ENCODE peak calls at places on chromosomes 2 and 18, in five cellular contexts. C is aorta, A is GM23248, E is endodermal cell, B is tibial artery. W is an unnamed sample. For H3K27me3, the result is how much of the 10 kb centered on the place peaks cover.

GRCh38 chr18:3180325-3180724 is 39.4 kb downstream of the MYOM1 start:
- DNase-seq in C (no peak), A (peak), E (no peak), B (no peak), W (no peak)

GRCh38 chr2:211982162-211982561 is 556.4 kb downstream of the ERBB4 start:
- DNase-seq in C (no peak), A (no peak), E (no peak), B (no peak), W (no peak)

GRCh38 chr18:58632557-58632956 is 3.7 kb upstream of the ALPK2 start:
- DNase-seq in C (no peak), A (no peak), E (no peak), B (no peak), W (peak)

GRCh38 chr2:190802133-190802532 is 78.5 kb upstream of the GLS start:
- DNase-seq in C (no peak), A (no peak), E (peak), B (no peak), W (no peak)

GRCh38 chr2:109126501-109126860 is 2.5 kb upstream of the SH3RF3 start:
- DNase-seq in C (peak), A (peak), E (no peak), B (no peak), W (no peak)

GRCh38 chr2:216857131-216857550 is 2.7 kb downstream of the TNP1 start:
- DNase-seq in C (no peak), A (peak), E (no peak), B (no peak), W (no peak)

GRCh38 chr2:101473911-101474751 is 781 bp downstream of the RFX8 start:
- DNase-seq in C (peak), A (peak), E (peak), B (peak), W (peak)

GRCh38 chr2:65358690-65359400 is 73.6 kb downstream of the SPRED2 start:
- DNase-seq in C (no peak), A (peak), E (no peak), B (no peak), W (no peak)

GRCh38 chr2:142944264-142944663 is 66.8 kb downstream of the KYNU start:
- DNase-seq in C (no peak), A (peak), E (no peak), B (no peak), W (no peak)

GRCh38 chr18:74310411-74310810 is 5.2 kb upstream of the C18orf63 start:
- DNase-seq in C (no peak), A (peak), E (no peak), B (no peak), W (no peak)

GRCh38 chr2:159124441-159124911 is 156.0 kb downstream of the TANC1 start:
- DNase-seq in C (no peak), A (peak), E (no peak), B (peak), W (no peak)

GRCh38 chr2:215436705-215437570 is 1.1 kb upstream of the FN1 start:
- DNase-seq in C (peak), A (peak), E (peak), B (peak), W (no peak)

GRCh38 chr2:43193652-43193995 is 32.8 kb downstream of the ZFP36L2 start:
- DNase-seq in C (no peak), A (no peak), E (no peak), B (no peak), W (no peak)

GRCh38 chr2:43192939-43193651 is 33.3 kb downstream of the ZFP36L2 start:
- DNase-seq in C (no peak), A (no peak), E (no peak), B (no peak), W (no peak)

GRCh38 chr2:43190305-43191052 is 35.9 kb downstream of the ZFP36L2 start:
- DNase-seq in C (no peak), A (no peak), E (no peak), B (no peak), W (no peak)

GRCh38 chr2:43193996-43194869 is 32.2 kb downstream of the ZFP36L2 start:
- DNase-seq in C (no peak), A (no peak), E (peak), B (no peak), W (no peak)

DNA sequence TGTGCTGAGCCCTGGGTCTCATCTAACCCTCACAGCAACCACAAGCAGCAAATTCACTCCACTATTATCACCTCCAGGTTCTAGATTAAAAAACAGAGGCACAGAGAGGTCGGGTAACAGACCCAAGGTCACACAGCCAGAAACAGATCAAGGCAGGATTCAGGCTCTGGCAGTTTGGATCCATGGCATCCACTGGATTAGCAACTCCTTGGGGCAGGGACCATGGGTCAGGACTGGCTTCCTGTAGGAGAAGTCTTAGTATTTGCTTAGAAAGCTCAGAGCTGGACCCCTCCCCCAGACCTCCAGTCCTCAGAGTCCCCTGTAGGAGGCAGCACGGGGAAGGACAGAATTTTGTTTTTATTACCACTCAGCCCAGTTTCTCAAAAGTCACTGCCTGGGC is 34.4 kb downstream of the ZFP36L2 start:
- DNase-seq in C (no peak), A (peak), E (peak), B (no peak), W (no peak)
- H3K4me3 ChIP-seq in C (no peak), A (no peak), E (no peak), B (no peak), W (no peak)

GRCh38 chr18:72866901-72867701 is 686 bp downstream of the NETO1 start:
- DNase-seq in C (no peak), A (no peak), E (peak), B (no peak), W (no peak)
- H3K27me3 ChIP-seq in C (under half), A (under half), E (half or more), B (under half), W (half or more)

DNA sequence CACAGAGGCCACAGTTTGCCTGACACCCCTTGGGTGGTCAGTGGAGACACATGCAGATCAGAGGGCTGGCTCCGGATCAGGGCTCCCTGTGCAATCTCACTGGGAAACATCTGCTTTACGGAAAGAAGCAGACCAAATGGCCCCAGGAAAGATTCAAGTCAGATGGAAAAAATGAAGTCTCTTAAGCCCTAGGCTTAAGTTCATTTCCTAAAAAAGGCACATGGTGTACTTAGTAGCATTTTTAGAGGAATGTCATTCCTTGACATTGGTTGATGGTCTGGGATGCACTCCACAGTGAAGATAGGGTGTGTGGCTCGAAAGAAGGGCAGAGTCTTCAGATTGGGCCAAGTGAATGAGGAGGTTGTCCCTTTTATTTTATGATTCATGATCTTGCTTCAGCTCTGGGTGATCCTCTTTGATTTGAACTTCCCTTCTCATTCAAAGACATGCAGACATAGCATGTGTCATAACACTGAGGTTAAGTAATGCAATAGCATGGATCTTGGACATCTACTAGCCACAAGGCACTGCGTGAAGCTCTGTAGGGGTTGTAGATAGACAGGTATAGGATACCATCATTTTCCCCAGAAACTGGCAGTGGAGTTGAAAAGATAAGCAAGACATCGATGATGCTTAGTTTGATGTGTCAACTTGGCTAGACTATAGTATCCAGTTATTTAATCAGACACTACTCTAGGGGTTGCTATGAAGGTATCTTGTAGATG is 56.5 kb downstream of the KCNE4 start:
- DNase-seq in C (no peak), A (peak), E (no peak), B (no peak), W (no peak)
- H3K27ac ChIP-seq in C (no peak), A (peak), E (no peak), B (no peak), W (no peak)

DNA sequence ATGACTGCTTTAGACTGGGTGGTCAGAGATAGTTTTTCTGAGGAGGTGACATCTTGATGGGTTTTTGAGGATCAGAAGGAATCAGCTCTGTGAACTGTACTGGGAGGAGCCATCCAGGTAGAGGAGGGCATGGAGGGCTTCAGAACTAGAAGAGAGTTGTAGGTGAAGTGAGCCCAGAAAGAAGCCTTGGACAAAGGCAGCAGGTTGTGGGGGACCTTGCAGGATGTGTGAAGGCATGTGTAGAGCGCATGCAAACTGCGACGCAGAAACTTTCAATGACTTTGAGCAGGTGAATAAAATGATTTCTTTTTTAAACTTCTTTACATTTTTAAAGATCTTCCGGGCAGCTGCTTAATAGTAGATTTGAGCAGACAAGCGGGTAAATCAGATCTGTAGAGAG is 83.9 kb upstream of the SIX2 start:
- DNase-seq in C (no peak), A (no peak), E (no peak), B (no peak), W (no peak)
- H3K4me3 ChIP-seq in C (no peak), A (no peak), E (no peak), B (no peak), W (no peak)

DNA sequence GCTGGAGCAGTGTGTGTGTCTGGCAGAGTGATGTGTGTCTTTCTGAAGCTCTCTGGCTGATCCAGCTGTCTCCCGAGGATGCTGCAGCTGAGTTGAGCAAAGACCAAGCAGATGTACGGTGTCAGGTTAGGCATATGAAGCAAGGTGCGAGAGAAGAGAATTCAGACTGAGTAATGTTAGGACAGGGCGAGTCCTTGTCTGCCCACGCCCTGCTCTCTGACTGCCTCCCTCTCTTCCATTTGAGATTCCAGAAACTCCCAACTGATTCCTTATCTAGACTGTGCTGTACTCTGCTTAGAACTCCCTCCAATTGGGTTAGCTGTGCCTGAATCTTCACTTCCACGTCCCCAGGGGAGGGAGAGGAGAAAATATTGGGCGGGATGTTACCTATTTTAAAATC is 25.7 kb upstream of the LPIN1 start:
- DNase-seq in C (no peak), A (no peak), E (no peak), B (no peak), W (no peak)
- H3K27me3 ChIP-seq in C (under half), A (under half), E (under half), B (under half), W (under half)

GRCh38 chr2:160912276-160912675 is 248.0 kb upstream of the TANK start:
- DNase-seq in C (no peak), A (peak), E (no peak), B (no peak), W (no peak)

GRCh38 chr2:160913323-160913722 is 246.9 kb upstream of the TANK start:
- DNase-seq in C (no peak), A (no peak), E (no peak), B (no peak), W (no peak)

GRCh38 chr2:160910681-160911080 is 249.5 kb upstream of the TANK start:
- DNase-seq in C (no peak), A (peak), E (no peak), B (no peak), W (no peak)

GRCh38 chr2:160909781-160910242 is 250.4 kb upstream of the TANK start:
- DNase-seq in C (no peak), A (peak), E (no peak), B (no peak), W (no peak)

GRCh38 chr2:160911258-160911657 is 249.0 kb upstream of the TANK start:
- DNase-seq in C (no peak), A (peak), E (no peak), B (no peak), W (no peak)
- H3K27ac ChIP-seq in C (no peak), A (peak), E (peak), B (peak), W (peak)

GRCh38 chr18:10284571-10285282 is 169.7 kb upstream of the APCDD1 start:
- DNase-seq in C (no peak), A (no peak), E (no peak), B (no peak), W (no peak)
- H3K4me3 ChIP-seq in C (no peak), A (no peak), E (no peak), B (no peak), W (no peak)